ENCODE peak calls at places on chromosomes 6 and 20, in ten cellular contexts. D is aorta; H is tibial artery; V is psoas muscle; M is fibroblast of lung; O is left ventricle myocardium inferior; T is pancreas; Y is HL-60; A is RWPE1; C is CD4-positive, CD25-positive, alpha-beta regulatory T cell. X is an unnamed sample.

GRCh38 chr6:83463886-83464285 is 33.0 kb upstream of the ME1 start:
- DNase-seq in D (no peak), H (no peak), V (no peak), M (no peak), O (no peak), T (no peak), Y (no peak), A (peak), C (no peak), X (no peak)

GRCh38 chr6:113318553-113318952 is 538.6 kb upstream of the MARCKS start:
- DNase-seq in D (no peak), H (no peak), V (no peak), M (peak), O (no peak), T (no peak), Y (no peak), A (no peak), C (no peak), X (no peak)

GRCh38 chr6:145756170-145756662 is 20.9 kb upstream of the EPM2A start:
- DNase-seq in D (peak), H (peak), V (no peak), M (peak), O (peak), T (no peak), Y (peak), A (peak), C (no peak), X (peak)

GRCh38 chr6:158548418-158549161 is 11.3 kb upstream of the TMEM181 start:
- DNase-seq in D (peak), H (no peak), V (no peak), M (peak), O (no peak), T (no peak), Y (no peak), A (no peak), C (no peak), X (no peak)

GRCh38 chr6:135231469-135231844 is 50.3 kb downstream of the MYB start:
- DNase-seq in D (no peak), H (no peak), V (no peak), M (peak), O (no peak), T (no peak), Y (no peak), A (no peak), C (peak), X (no peak)

GRCh38 chr6:31844507-31844906 is 17.0 kb downstream of the HSPA1B start:
- DNase-seq in D (no peak), H (no peak), V (no peak), M (no peak), O (no peak), T (no peak), Y (no peak), A (no peak), C (no peak), X (no peak)

GRCh38 chr6:41455818-41456217 is 90.4 kb upstream of the FOXP4 start:
- DNase-seq in D (no peak), H (no peak), V (no peak), M (no peak), O (no peak), T (no peak), Y (no peak), A (no peak), C (no peak), X (no peak)

GRCh38 chr20:50572922-50573777 is 63.0 kb downstream of the PTPN1 start:
- DNase-seq in D (peak), H (peak), V (peak), M (peak), O (peak), T (no peak), Y (no peak), A (no peak), C (no peak), X (no peak)

GRCh38 chr20:46757754-46758678 is 48.6 kb downstream of the SLC2A10 start:
- DNase-seq in D (peak), H (peak), V (peak), M (peak), O (peak), T (no peak), Y (peak), A (peak), C (peak), X (peak)

GRCh38 chr6:5142915-5143314 is 57.8 kb downstream of the PPP1R3G start:
- DNase-seq in D (no peak), H (no peak), V (no peak), M (no peak), O (no peak), T (no peak), Y (no peak), A (no peak), C (no peak), X (no peak)

GRCh38 chr6:15864033-15864707 is 201.3 kb upstream of the DTNBP1 start:
- DNase-seq in D (no peak), H (no peak), V (no peak), M (no peak), O (no peak), T (no peak), Y (no peak), A (no peak), C (no peak), X (no peak)

GRCh38 chr20:6164421-6165341 is 41.9 kb upstream of the FERMT1 start:
- DNase-seq in D (no peak), H (no peak), V (peak), M (peak), O (peak), T (no peak), Y (no peak), A (no peak), C (no peak), X (peak)

GRCh38 chr20:53598140-53599038 is 4.8 kb upstream of the ZNF217 start:
- DNase-seq in D (no peak), H (peak), V (no peak), M (no peak), O (no peak), T (no peak), Y (no peak), A (no peak), C (peak), X (no peak)

GRCh38 chr6:5334341-5334740 is 73.0 kb downstream of the FARS2 start:
- DNase-seq in D (no peak), H (no peak), V (no peak), M (peak), O (no peak), T (no peak), Y (no peak), A (no peak), C (no peak), X (no peak)

GRCh38 chr6:40321616-40322015 is 265.5 kb downstream of the LRFN2 start:
- DNase-seq in D (no peak), H (no peak), V (no peak), M (no peak), O (no peak), T (no peak), Y (no peak), A (no peak), C (no peak), X (no peak)

GRCh38 chr6:149060300-149060984 is 257.1 kb upstream of the TAB2 start:
- DNase-seq in D (no peak), H (no peak), V (no peak), M (no peak), O (peak), T (peak), Y (no peak), A (no peak), C (peak), X (no peak)

GRCh38 chr6:10355115-10355702 is 59.7 kb downstream of the TFAP2A start:
- DNase-seq in D (no peak), H (no peak), V (no peak), M (peak), O (no peak), T (no peak), Y (no peak), A (no peak), C (no peak), X (no peak)

GRCh38 chr6:91562955-91563354 is 976.1 kb upstream of the MAP3K7 start:
- DNase-seq in D (no peak), H (no peak), V (no peak), M (peak), O (no peak), T (no peak), Y (no peak), A (no peak), C (no peak), X (no peak)

GRCh38 chr6:35716798-35717197 is 20.0 kb upstream of the ARMC12 start:
- DNase-seq in D (no peak), H (no peak), V (no peak), M (no peak), O (no peak), T (no peak), Y (no peak), A (no peak), C (no peak), X (no peak)

GRCh38 chr6:18269717-18270116 is 5.4 kb upstream of the DEK start:
- DNase-seq in D (no peak), H (no peak), V (no peak), M (no peak), O (no peak), T (peak), Y (no peak), A (no peak), C (no peak), X (no peak)

GRCh38 chr6:88910922-88911778 is 52.3 kb downstream of the RNGTT start:
- DNase-seq in D (no peak), H (no peak), V (no peak), M (peak), O (no peak), T (no peak), Y (no peak), A (no peak), C (no peak), X (no peak)

GRCh38 chr20:20371133-20371532 is 3.2 kb downstream of the INSM1 start:
- DNase-seq in D (no peak), H (no peak), V (no peak), M (no peak), O (no peak), T (no peak), Y (no peak), A (no peak), C (no peak), X (no peak)

GRCh38 chr6:144036064-144036873 is 28.2 kb upstream of the PLAGL1 start:
- DNase-seq in D (no peak), H (peak), V (no peak), M (peak), O (no peak), T (no peak), Y (peak), A (no peak), C (peak), X (no peak)

GRCh38 chr6:24997186-24997585 is 61.4 kb upstream of the RIPOR2 start:
- DNase-seq in D (no peak), H (no peak), V (no peak), M (no peak), O (no peak), T (no peak), Y (no peak), A (no peak), C (no peak), X (no peak)
- H3K27ac ChIP-seq in D (no peak), H (no peak), V (no peak), M (no peak), O (no peak), T (no peak), Y (no peak), A (no peak), C (no peak), X (no peak)

GRCh38 chr20:62889871-62890270 is 28.2 kb upstream of the TCFL5 start:
- DNase-seq in D (no peak), H (no peak), V (no peak), M (no peak), O (no peak), T (peak), Y (no peak), A (no peak), C (no peak), X (no peak)
- H3K27ac ChIP-seq in D (no peak), H (no peak), V (no peak), M (no peak), O (no peak), T (no peak), Y (no peak), A (peak), C (no peak), X (no peak)

DNA sequence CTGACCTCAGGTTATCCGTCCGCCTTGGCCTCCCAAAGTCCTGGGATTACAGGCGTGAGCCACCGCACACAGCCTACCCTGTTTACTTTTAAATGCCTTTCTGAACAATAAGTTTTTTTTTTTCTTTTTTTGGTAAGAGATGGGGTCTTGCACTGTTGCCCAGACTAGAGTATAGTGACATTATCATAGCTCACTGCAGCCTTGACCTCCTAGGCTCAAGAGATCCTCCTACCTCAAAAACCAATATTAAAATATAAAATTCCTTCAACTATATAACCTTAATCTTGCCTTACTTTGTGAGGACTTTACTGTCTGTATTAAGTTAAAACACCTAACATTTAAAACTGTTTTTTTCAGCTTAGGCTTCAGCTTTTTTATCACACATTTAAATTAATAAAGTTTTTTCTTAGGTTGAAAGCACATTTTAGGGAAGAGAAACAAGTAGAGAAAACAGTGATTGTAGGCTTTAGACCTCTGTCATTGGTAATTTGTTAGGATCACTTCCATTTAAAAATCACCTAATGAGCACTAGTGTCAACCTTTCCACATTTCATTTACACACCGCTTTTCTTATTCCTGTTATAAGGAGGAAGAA is 2.9 kb downstream of the UBR2 start:
- DNase-seq in D (no peak), H (no peak), V (no peak), M (no peak), O (no peak), T (no peak), Y (no peak), A (no peak), C (no peak), X (no peak)
- H3K27ac ChIP-seq in D (no peak), H (no peak), V (no peak), M (no peak), O (no peak), T (no peak), Y (no peak), A (peak), C (no peak), X (no peak)

GRCh38 chr6:168280020-168280898 is 39.3 kb downstream of the DACT2 start:
- DNase-seq in D (no peak), H (no peak), V (no peak), M (no peak), O (no peak), T (no peak), Y (no peak), A (no peak), C (no peak), X (no peak)
- H3K27ac ChIP-seq in D (no peak), H (no peak), V (no peak), M (no peak), O (no peak), T (no peak), Y (no peak), A (no peak), C (no peak), X (no peak)

X was measured in heart left ventricle.